ENCODE peak calls at places on chromosomes 4 and X, in four cellular contexts. I is right lobe of liver; E is BJ; X is CD8-positive, alpha-beta T cell. M is an unnamed sample.

GRCh38 chrX:19810809-19811208 is 76.6 kb downstream of the SH3KBP1 start:
- DNase-seq in I (no peak), E (no peak), X (no peak), M (peak; percentile 37)

GRCh38 chr4:158094413-158095110 is 78.3 kb downstream of the GASK1B start:
- DNase-seq in X (no peak), I (no peak), E (no peak), M (peak; percentile 71)

GRCh38 chr4:26311633-26312032 is 9.2 kb upstream of the RBPJ start:
- DNase-seq in E (no peak), I (no peak), X (no peak), M (no peak)

GRCh38 chrX:134969726-134970125 is 21.1 kb upstream of the SMIM10 start:
- DNase-seq in X (no peak), I (no peak), E (no peak), M (peak; percentile 79)

GRCh38 chrX:135985123-135985973 is at the start of gene SLC9A6:
- DNase-seq in I (peak; percentile 83), E (no peak), X (peak; percentile 67), M (peak; percentile 23)

GRCh38 chr4:185481390-185481789 is 9.9 kb upstream of the CCDC110 start:
- DNase-seq in X (no peak), E (no peak), I (no peak), M (no peak)

GRCh38 chr4:4762909-4763814 is 96.3 kb upstream of the MSX1 start:
- DNase-seq in X (no peak), I (no peak), E (peak; percentile 56), M (peak; percentile 76)

GRCh38 chrX:153960077-153960476 is 11.5 kb downstream of the HCFC1 start:
- DNase-seq in X (no peak), E (no peak), I (no peak), M (no peak)

GRCh38 chr4:70721747-70722146 is at the start of gene RUFY3:
- DNase-seq in X (no peak), I (no peak), E (peak; percentile 85), M (peak; percentile 97)

GRCh38 chrX:8484360-8484759 is 19.7 kb downstream of the VCX3B start:
- DNase-seq in X (no peak), E (no peak), I (no peak), M (no peak)

GRCh38 chr4:140622333-140622958 is 53.7 kb upstream of the UCP1 start:
- DNase-seq in E (no peak), X (no peak), I (no peak), M (no peak)

GRCh38 chrX:13732246-13733067 is 2.0 kb downstream of the TRAPPC2 start:
- DNase-seq in E (no peak), X (no peak), I (no peak), M (peak; percentile 82)

DNA sequence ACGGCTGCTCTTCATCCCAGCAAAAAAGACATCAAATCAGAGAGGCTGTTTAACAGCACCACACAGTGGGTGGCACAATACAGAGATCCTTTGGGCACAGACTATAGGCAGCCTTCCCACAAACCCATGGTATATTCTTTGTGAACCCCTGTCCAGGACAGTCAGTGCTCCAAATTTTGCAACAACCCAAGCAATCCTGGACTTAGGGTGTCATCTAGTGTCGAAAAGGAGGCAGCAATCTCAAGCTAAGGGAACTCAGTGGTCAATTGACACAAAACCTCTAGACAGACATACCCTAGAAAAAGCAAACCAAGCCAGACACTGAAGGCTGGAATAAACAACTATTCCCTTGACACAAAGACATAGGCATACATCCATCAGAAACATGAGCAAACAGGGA is 137.4 kb downstream of the BMP15 start:
- DNase-seq in X (no peak), I (no peak), E (no peak), M (no peak)
- TF ChIP-seq CTCF in X (no peak), I (no peak), E (no peak), M (no peak)

DNA sequence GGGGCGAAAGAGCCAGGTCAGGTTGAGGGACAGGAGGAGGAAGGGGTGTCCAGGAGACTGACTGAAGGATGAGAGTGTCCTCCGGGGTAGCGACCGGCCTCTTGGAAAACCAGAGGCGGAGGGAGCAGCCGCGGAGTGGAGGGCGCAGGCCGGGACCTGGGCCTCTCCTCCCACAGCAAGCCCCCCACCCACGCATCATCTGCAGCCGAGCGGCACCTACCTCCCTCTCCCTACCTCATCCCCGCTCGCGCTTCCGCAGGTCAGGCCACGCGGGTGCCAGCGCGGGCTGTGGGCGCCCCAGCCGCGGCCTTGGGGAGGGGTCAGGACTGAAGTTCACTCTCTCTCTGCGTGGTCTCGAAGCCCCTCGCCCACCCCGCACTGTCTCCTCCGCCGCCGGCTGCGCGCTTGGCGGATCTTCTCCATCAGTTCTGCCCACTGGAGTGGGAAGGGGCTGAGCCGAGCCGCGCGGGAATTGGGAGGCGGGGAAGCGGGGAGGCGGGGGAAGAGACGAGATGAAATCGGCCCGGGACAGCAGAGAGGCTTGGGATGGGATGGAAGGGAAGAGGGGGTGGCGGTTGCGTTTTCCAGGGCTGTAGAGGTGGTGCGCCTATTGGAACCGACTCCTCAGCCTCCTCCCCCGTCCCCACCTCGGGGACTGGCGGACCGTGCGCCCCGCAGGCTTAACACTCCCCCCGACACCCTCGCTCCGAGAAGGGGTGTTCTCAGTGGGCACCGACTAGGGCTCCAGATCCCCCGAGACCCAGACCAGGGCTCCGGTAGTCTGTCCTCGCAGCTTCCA is 1.8 kb downstream of the NLGN4X start:
- DNase-seq in I (no peak), E (no peak), X (no peak), M (no peak)
- TF ChIP-seq CTCF in I (no peak), E (no peak), X (no peak), M (no peak)

GRCh38 chrX:43964936-43965335 is 8.3 kb downstream of the NDP start:
- DNase-seq in E (no peak), I (no peak), X (no peak), M (no peak)

GRCh38 chrX:43962636-43963035 is 10.6 kb downstream of the NDP start:
- DNase-seq in I (no peak), E (no peak), X (no peak), M (no peak)

GRCh38 chrX:43958529-43958928 is 14.7 kb downstream of the NDP start:
- DNase-seq in I (no peak), X (no peak), E (peak; percentile 19), M (peak; percentile 92)

GRCh38 chrX:43963726-43964125 is 9.5 kb downstream of the NDP start:
- DNase-seq in I (no peak), E (no peak), X (no peak), M (no peak)

DNA sequence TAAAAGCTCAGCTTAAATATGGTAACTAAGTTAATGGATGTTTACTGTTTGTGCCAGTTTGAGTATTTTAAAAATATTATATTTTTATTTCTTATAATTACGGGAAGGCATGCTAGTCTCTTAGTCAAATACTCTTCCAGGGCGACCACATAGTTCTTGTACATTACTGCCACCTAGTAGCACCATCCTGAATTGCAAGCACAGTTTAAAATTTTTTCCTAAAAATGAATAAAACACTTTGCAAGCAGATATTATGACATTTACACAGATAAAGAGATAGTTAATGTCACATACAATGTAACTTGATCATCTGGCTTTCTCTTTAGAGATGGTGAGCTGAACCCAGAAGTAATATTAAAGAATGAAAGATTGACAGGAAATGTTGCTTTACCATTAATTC is 11.5 kb downstream of the NDP start:
- DNase-seq in X (no peak), I (no peak), E (no peak), M (no peak)
- TF ChIP-seq CTCF in X (no peak), I (peak; percentile 7), E (no peak), M (no peak)

GRCh38 chr4:45692131-45692530 is 431.7 kb downstream of the GABRG1 start:
- DNase-seq in I (no peak), E (no peak), X (no peak), M (no peak)
- TF ChIP-seq CTCF in I (no peak), E (no peak), X (no peak), M (no peak)

GRCh38 chr4:39369301-39369700 is 3.1 kb upstream of the RFC1 start:
- DNase-seq in I (no peak), X (no peak), E (no peak), M (no peak)
- TF ChIP-seq CTCF in I (no peak), X (no peak), E (no peak), M (no peak)

M was measured in fibroblast of the aortic adventitia.